ENCODE peak calls at places on chromosomes 4 and X, in seven cellular contexts. One of them, this sample, is unnamed.

GRCh38 chr4:7043521-7044414 is 596 bp downstream of the TADA2B start:
- DNase-seq in AG08395: no peak
- DNase-seq in IMR-90: peak
- DNase-seq in stimulated activated naive CD8-positive, alpha-beta T cell treated with anti-CD3 and anti-CD28 coated beads, Interleukin-15, Interleukin-2, amounts not matched to agents 100 U/mL and 50 U/mL, for 24 hours: peak
- DNase-seq in upper lobe of right lung: peak
- DNase-seq in CD8-positive, alpha-beta T cell: peak
- DNase-seq in mucosa of gallbladder: peak
- DNase-seq in this sample: peak

GRCh38 chrX:46796574-46797191 is 37.8 kb upstream of the SLC9A7 start:
- DNase-seq in stimulated activated naive CD8-positive, alpha-beta T cell treated with anti-CD3 and anti-CD28 coated beads, Interleukin-15, Interleukin-2, amounts not matched to agents 100 U/mL and 50 U/mL, for 24 hours: peak
- DNase-seq in upper lobe of right lung: peak
- DNase-seq in AG08395: peak
- DNase-seq in IMR-90: peak
- DNase-seq in mucosa of gallbladder: peak
- DNase-seq in CD8-positive, alpha-beta T cell: peak
- DNase-seq in this sample: peak

GRCh38 chr4:39700500-39700899 is 2.6 kb downstream of the UBE2K start:
- DNase-seq in stimulated activated naive CD8-positive, alpha-beta T cell treated with anti-CD3 and anti-CD28 coated beads, Interleukin-15, Interleukin-2, amounts not matched to agents 100 U/mL and 50 U/mL, for 24 hours: no peak
- DNase-seq in mucosa of gallbladder: no peak
- DNase-seq in AG08395: no peak
- DNase-seq in CD8-positive, alpha-beta T cell: no peak
- DNase-seq in upper lobe of right lung: no peak
- DNase-seq in IMR-90: no peak
- DNase-seq in this sample: no peak

GRCh38 chr4:27635936-27636913 is 775.6 kb downstream of the STIM2 start:
- DNase-seq in stimulated activated naive CD8-positive, alpha-beta T cell treated with anti-CD3 and anti-CD28 coated beads, Interleukin-15, Interleukin-2, amounts not matched to agents 100 U/mL and 50 U/mL, for 24 hours: no peak
- DNase-seq in CD8-positive, alpha-beta T cell: no peak
- DNase-seq in AG08395: no peak
- DNase-seq in IMR-90: no peak
- DNase-seq in mucosa of gallbladder: no peak
- DNase-seq in upper lobe of right lung: no peak
- DNase-seq in this sample: no peak

GRCh38 chr4:141899103-141899502 is 262.7 kb downstream of the IL15 start:
- DNase-seq in mucosa of gallbladder: no peak
- DNase-seq in IMR-90: peak
- DNase-seq in CD8-positive, alpha-beta T cell: no peak
- DNase-seq in AG08395: no peak
- DNase-seq in upper lobe of right lung: no peak
- DNase-seq in stimulated activated naive CD8-positive, alpha-beta T cell treated with anti-CD3 and anti-CD28 coated beads, Interleukin-15, Interleukin-2, amounts not matched to agents 100 U/mL and 50 U/mL, for 24 hours: no peak
- DNase-seq in this sample: no peak

GRCh38 chr4:6420972-6421371 is 51.4 kb downstream of the PPP2R2C start:
- DNase-seq in upper lobe of right lung: peak
- DNase-seq in mucosa of gallbladder: no peak
- DNase-seq in AG08395: no peak
- DNase-seq in IMR-90: no peak
- DNase-seq in CD8-positive, alpha-beta T cell: no peak
- DNase-seq in stimulated activated naive CD8-positive, alpha-beta T cell treated with anti-CD3 and anti-CD28 coated beads, Interleukin-15, Interleukin-2, amounts not matched to agents 100 U/mL and 50 U/mL, for 24 hours: no peak
- DNase-seq in this sample: no peak

GRCh38 chr4:158322119-158322518 is 111.8 kb downstream of the TMEM144 start:
- DNase-seq in upper lobe of right lung: no peak
- DNase-seq in mucosa of gallbladder: no peak
- DNase-seq in CD8-positive, alpha-beta T cell: no peak
- DNase-seq in AG08395: peak
- DNase-seq in stimulated activated naive CD8-positive, alpha-beta T cell treated with anti-CD3 and anti-CD28 coated beads, Interleukin-15, Interleukin-2, amounts not matched to agents 100 U/mL and 50 U/mL, for 24 hours: no peak
- DNase-seq in IMR-90: no peak
- DNase-seq in this sample: no peak

GRCh38 chr4:169079942-169080827 is 70.1 kb upstream of the CBR4 start:
- DNase-seq in CD8-positive, alpha-beta T cell: no peak
- DNase-seq in AG08395: peak
- DNase-seq in IMR-90: peak
- DNase-seq in upper lobe of right lung: peak
- DNase-seq in stimulated activated naive CD8-positive, alpha-beta T cell treated with anti-CD3 and anti-CD28 coated beads, Interleukin-15, Interleukin-2, amounts not matched to agents 100 U/mL and 50 U/mL, for 24 hours: peak
- DNase-seq in mucosa of gallbladder: peak
- DNase-seq in this sample: peak

GRCh38 chr4:113738251-113738650 is 23.3 kb downstream of the CAMK2D start:
- DNase-seq in stimulated activated naive CD8-positive, alpha-beta T cell treated with anti-CD3 and anti-CD28 coated beads, Interleukin-15, Interleukin-2, amounts not matched to agents 100 U/mL and 50 U/mL, for 24 hours: no peak
- DNase-seq in CD8-positive, alpha-beta T cell: no peak
- DNase-seq in AG08395: peak
- DNase-seq in upper lobe of right lung: no peak
- DNase-seq in mucosa of gallbladder: no peak
- DNase-seq in IMR-90: peak
- DNase-seq in this sample: no peak

GRCh38 chr4:142777045-142777743 is 68.9 kb downstream of the INPP4B start:
- DNase-seq in AG08395: no peak
- DNase-seq in mucosa of gallbladder: no peak
- DNase-seq in IMR-90: no peak
- DNase-seq in upper lobe of right lung: no peak
- DNase-seq in stimulated activated naive CD8-positive, alpha-beta T cell treated with anti-CD3 and anti-CD28 coated beads, Interleukin-15, Interleukin-2, amounts not matched to agents 100 U/mL and 50 U/mL, for 24 hours: no peak
- DNase-seq in CD8-positive, alpha-beta T cell: no peak
- DNase-seq in this sample: no peak

GRCh38 chr4:2078584-2078983 is 19.5 kb downstream of the NAT8L start:
- DNase-seq in stimulated activated naive CD8-positive, alpha-beta T cell treated with anti-CD3 and anti-CD28 coated beads, Interleukin-15, Interleukin-2, amounts not matched to agents 100 U/mL and 50 U/mL, for 24 hours: no peak
- DNase-seq in mucosa of gallbladder: no peak
- DNase-seq in IMR-90: no peak
- DNase-seq in upper lobe of right lung: no peak
- DNase-seq in AG08395: no peak
- DNase-seq in CD8-positive, alpha-beta T cell: no peak
- DNase-seq in this sample: peak

GRCh38 chr4:4980818-4981217 is 38.4 kb downstream of the CYTL1 start:
- DNase-seq in mucosa of gallbladder: no peak
- DNase-seq in upper lobe of right lung: no peak
- DNase-seq in AG08395: no peak
- DNase-seq in stimulated activated naive CD8-positive, alpha-beta T cell treated with anti-CD3 and anti-CD28 coated beads, Interleukin-15, Interleukin-2, amounts not matched to agents 100 U/mL and 50 U/mL, for 24 hours: no peak
- DNase-seq in CD8-positive, alpha-beta T cell: no peak
- DNase-seq in IMR-90: no peak
- DNase-seq in this sample: no peak

GRCh38 chr4:24843121-24843520 is 47.7 kb downstream of the SOD3 start:
- DNase-seq in stimulated activated naive CD8-positive, alpha-beta T cell treated with anti-CD3 and anti-CD28 coated beads, Interleukin-15, Interleukin-2, amounts not matched to agents 100 U/mL and 50 U/mL, for 24 hours: no peak
- DNase-seq in upper lobe of right lung: no peak
- DNase-seq in mucosa of gallbladder: no peak
- DNase-seq in IMR-90: no peak
- DNase-seq in AG08395: no peak
- DNase-seq in CD8-positive, alpha-beta T cell: no peak
- DNase-seq in this sample: no peak

GRCh38 chrX:149825424-149825823 is 43.7 kb downstream of the MAGEA9 start:
- DNase-seq in CD8-positive, alpha-beta T cell: peak
- DNase-seq in mucosa of gallbladder: no peak
- DNase-seq in AG08395: no peak
- DNase-seq in IMR-90: no peak
- DNase-seq in upper lobe of right lung: no peak
- DNase-seq in stimulated activated naive CD8-positive, alpha-beta T cell treated with anti-CD3 and anti-CD28 coated beads, Interleukin-15, Interleukin-2, amounts not matched to agents 100 U/mL and 50 U/mL, for 24 hours: peak
- DNase-seq in this sample: no peak